ENCODE peak calls at places on chromosomes 12 and 14, in nine cellular contexts. A is hepatocyte, R is lower lobe of right lung, B is Karpas-422, D is aorta, Z is kidney, I is tibial artery, U is GM12878, Q is pancreas. J is an unnamed sample.

GRCh38 chr14:64149921-64150320 is 144.2 kb downstream of the ESR2 start:
- DNase-seq in A (no peak), I (no peak), U (no peak), R (no peak), Q (no peak), Z (no peak), B (no peak), D (no peak), J (no peak)

GRCh38 chr14:46490150-46490769 is 161.3 kb downstream of the RPL10L start:
- DNase-seq in R (no peak), U (peak; percentile 52), Z (no peak), B (peak; percentile 57), D (no peak), Q (no peak), I (no peak), A (peak; percentile 60), J (peak; percentile 29)

GRCh38 chr12:68176252-68176651 is 16.7 kb upstream of the IFNG start:
- DNase-seq in D (no peak), I (no peak), Z (no peak), Q (no peak), A (no peak), R (no peak), U (no peak), B (no peak), J (no peak)

GRCh38 chr14:104514156-104514848 is 65.3 kb upstream of the C14orf180 start:
- DNase-seq in Z (no peak), B (peak; percentile 63), R (no peak), D (no peak), A (no peak), I (no peak), U (no peak), Q (peak; percentile 19), J (peak; percentile 14)

GRCh38 chr12:50024804-50025186 is 499 bp downstream of the RACGAP1 start:
- DNase-seq in I (no peak), R (no peak), Q (no peak), B (peak; percentile 59), U (no peak), A (no peak), D (no peak), Z (no peak), J (peak; percentile 17)

GRCh38 chr12:100566887-100567637 is 6.4 kb upstream of the GAS2L3 start:
- DNase-seq in Q (no peak), U (peak; percentile 71), I (peak; percentile 59), A (no peak), D (no peak), R (no peak), B (no peak), Z (no peak), J (peak; percentile 39)

GRCh38 chr14:61525293-61526011 is 169.9 kb upstream of the HIF1A start:
- DNase-seq in D (peak; percentile 84), R (peak; percentile 70), I (peak; percentile 86), B (no peak), Z (peak; percentile 88), U (peak; percentile 85), A (peak; percentile 58), Q (peak; percentile 68), J (peak; percentile 68)

GRCh38 chr12:96386794-96387193 is 13.4 kb downstream of the CDK17 start:
- DNase-seq in D (no peak), U (no peak), Z (no peak), I (no peak), Q (no peak), R (no peak), B (no peak), A (no peak), J (no peak)

GRCh38 chr12:22971247-22971646 is 346.3 kb downstream of the ETNK1 start:
- DNase-seq in B (no peak), U (no peak), I (no peak), Z (no peak), D (no peak), R (no peak), A (no peak), Q (no peak), J (no peak)

GRCh38 chr12:6229823-6230222 is 29.6 kb downstream of the CD9 start:
- DNase-seq in I (peak; percentile 88), B (no peak), U (no peak), A (peak; percentile 84), D (peak; percentile 88), Q (no peak), Z (peak; percentile 86), R (peak; percentile 65), J (peak; percentile 58)

GRCh38 chr12:6229224-6229748 is 29.1 kb downstream of the CD9 start:
- DNase-seq in B (no peak), D (no peak), U (no peak), Z (no peak), Q (peak; percentile 21), R (peak; percentile 65), A (peak; percentile 78), I (peak; percentile 61), J (no peak)

GRCh38 chr12:6231359-6232268 is 31.4 kb downstream of the CD9 start:
- DNase-seq in D (no peak), Q (no peak), A (no peak), R (no peak), Z (no peak), U (no peak), I (no peak), B (no peak), J (no peak)

GRCh38 chr12:6228535-6229223 is 28.5 kb downstream of the CD9 start:
- DNase-seq in U (no peak), D (no peak), I (peak; percentile 51), R (no peak), Z (no peak), A (peak; percentile 62), Q (no peak), B (no peak), J (no peak)

DNA sequence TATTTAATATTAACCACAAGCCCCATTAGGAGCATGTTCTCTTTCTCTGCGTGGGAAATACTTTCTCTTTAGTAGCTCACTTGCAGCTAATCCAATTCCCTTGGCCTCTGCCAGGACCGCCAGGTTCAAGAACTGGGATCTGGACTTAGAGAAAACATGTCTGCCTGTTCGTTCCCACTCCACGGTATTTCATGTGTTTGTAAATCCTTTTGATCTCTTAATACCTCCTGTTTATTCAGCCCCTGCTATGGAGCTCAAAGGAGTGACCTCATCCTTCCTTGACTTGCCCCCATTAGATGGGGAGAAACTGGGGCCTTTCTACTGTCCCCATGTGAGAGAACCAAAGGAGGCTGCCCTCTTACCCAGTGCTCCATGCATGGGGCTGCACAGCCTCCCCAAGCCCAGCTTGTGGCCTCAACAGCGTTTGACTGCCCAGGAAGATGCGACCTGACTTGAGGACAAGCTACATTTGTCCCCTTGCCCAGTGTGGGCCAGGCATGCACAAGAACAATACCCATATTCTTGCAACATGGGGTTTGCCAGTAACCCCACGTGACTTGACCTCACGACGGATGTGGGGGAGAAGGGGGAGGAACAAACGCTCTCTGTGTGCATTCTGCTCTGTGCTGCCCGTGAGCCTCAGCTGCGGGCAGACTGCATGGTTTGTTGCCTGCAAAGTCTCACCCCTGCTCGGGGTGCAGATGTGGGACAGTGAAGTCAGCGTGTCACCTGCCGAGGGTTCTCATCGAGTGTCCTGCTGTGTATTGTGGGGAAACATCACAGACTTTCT is 30.3 kb downstream of the CD9 start:
- DNase-seq in U (peak; percentile 69), Z (peak; percentile 85), Q (peak; percentile 57), A (peak; percentile 50), R (peak; percentile 79), B (peak; percentile 63), D (no peak), I (peak; percentile 69), J (peak; percentile 93)
- H3K4me1 ChIP-seq in U (peaks cover 9% of the 10 kb centered on the region), Z (peaks cover 50% of the 10 kb centered on the region), Q (peaks cover 12% of the 10 kb centered on the region), A (peaks cover 85% of the 10 kb centered on the region), R (peaks cover 96% of the 10 kb centered on the region), B (peaks cover 7% of the 10 kb centered on the region), D (peaks cover 8% of the 10 kb centered on the region), I (peaks cover 72% of the 10 kb centered on the region), J (peaks cover 46% of the 10 kb centered on the region)

GRCh38 chr12:21453312-21453852 is 15.9 kb downstream of the PYROXD1 start:
- DNase-seq in B (no peak), Z (no peak), R (no peak), U (peak; percentile 35), Q (no peak), A (no peak), D (no peak), I (no peak), J (no peak)
- H3K27ac ChIP-seq in B (no peak overlapping the region), Z (no peak overlapping the region), R (no peak overlapping the region), U (no peak overlapping the region), Q (no peak overlapping the region), A (no peak overlapping the region), D (no peak overlapping the region), I (no peak overlapping the region), J (no peak overlapping the region)

DNA sequence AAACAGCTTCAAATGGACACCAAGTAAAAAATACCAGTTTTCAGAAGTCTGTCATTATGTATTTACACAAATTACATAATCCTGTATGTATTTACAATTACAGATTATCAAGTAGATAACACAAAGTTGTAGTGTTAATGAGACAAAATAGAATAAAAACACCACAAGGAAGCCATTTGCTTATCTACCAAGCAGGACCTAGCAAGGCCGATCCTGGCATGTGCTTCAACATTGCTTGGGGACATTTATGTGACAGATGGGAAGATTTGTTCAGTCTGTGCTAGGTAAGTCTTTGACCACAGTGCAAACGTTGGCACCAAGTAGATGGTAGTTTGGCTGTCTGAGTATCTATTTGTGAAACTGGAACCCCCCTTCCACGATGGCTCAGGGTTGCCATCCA is 35.8 kb downstream of the BCAT1 start:
- DNase-seq in R (no peak), Z (no peak), Q (no peak), I (no peak), B (no peak), U (no peak), A (no peak), D (no peak), J (no peak)
- H3K36me3 ChIP-seq in R (no peaks in the 10 kb centered on the region), Z (no peaks in the 10 kb centered on the region), Q (no peaks in the 10 kb centered on the region), I (no peaks in the 10 kb centered on the region), B (no peaks in the 10 kb centered on the region), U (no peaks in the 10 kb centered on the region), A (no peaks in the 10 kb centered on the region), D (no peaks in the 10 kb centered on the region), J (no peaks in the 10 kb centered on the region)

GRCh38 chr12:122368361-122369073 is 54.0 kb downstream of the CLIP1 start:
- DNase-seq in B (no peak), D (no peak), A (peak; percentile 68), Q (no peak), U (no peak), I (no peak), R (no peak), Z (no peak), J (peak; percentile 10)

GRCh38 chr12:122366685-122367475 is 55.6 kb downstream of the CLIP1 start:
- DNase-seq in I (peak; percentile 74), U (no peak), D (no peak), Q (no peak), Z (no peak), B (no peak), R (no peak), A (peak; percentile 64), J (peak; percentile 40)

GRCh38 chr12:122374707-122375106 is 47.8 kb downstream of the CLIP1 start:
- DNase-seq in U (no peak), B (no peak), R (no peak), Q (no peak), I (no peak), D (no peak), Z (no peak), A (no peak), J (no peak)

DNA sequence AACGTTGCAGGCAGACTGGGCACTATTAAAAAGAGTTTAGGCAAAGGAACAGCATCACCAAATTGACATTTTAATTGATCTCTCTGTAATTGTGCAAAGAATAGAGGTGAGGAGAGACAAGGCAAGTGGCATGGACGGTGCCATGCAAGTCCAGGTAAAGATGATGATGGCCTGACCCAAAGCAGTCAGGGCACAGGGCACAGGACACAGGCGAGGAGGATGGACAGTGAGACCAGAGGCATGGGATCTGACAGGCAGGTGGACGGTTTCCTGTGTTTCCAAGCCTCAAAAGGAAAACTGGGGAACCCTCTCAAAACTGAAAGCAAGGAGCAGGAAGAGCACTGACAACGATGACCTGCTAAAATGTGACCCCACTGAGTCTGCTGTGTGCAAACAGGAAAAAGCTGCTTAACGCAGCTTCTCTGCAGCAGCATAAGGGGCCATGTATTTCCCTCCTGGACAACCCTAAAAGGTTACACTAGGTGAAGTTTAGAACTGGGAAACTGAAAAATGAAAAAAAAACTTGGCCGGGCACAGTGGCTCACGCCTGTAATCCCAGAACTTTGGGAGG is 50.9 kb downstream of the CLIP1 start:
- DNase-seq in A (no peak), R (no peak), Q (no peak), U (no peak), I (no peak), D (no peak), B (no peak), Z (no peak), J (no peak)
- H3K4me1 ChIP-seq in A (peaks cover 17% of the 10 kb centered on the region), R (peaks cover 31% of the 10 kb centered on the region), Q (no peaks in the 10 kb centered on the region), U (no peaks in the 10 kb centered on the region), I (peaks cover 25% of the 10 kb centered on the region), D (no peaks in the 10 kb centered on the region), B (no peaks in the 10 kb centered on the region), Z (peaks cover 3% of the 10 kb centered on the region), J (peaks cover 5% of the 10 kb centered on the region)

J was measured in testis.